ENCODE peak calls at places on chromosomes 16 and 17, in four cellular contexts. B is lower lobe of right lung, Y is foreskin fibroblast, D is HCT116. K is an unnamed sample.
A peak's percentile ranks its signal among the peaks of the same experiment; 100 is the strongest.

GRCh38 chr17:600576-601301 is 113.9 kb downstream of the VPS53 start:
- DNase-seq in D (no peak), B (no peak), Y (peak; percentile 26), K (no peak)

GRCh38 chr16:80948886-80949502 is 57.7 kb downstream of the CMC2 start:
- DNase-seq in D (peak; percentile 31), Y (no peak), B (peak; percentile 61), K (no peak)

GRCh38 chr16:13425840-13426239 is 494.1 kb upstream of the ERCC4 start:
- DNase-seq in D (no peak), Y (no peak), B (no peak), K (no peak)

GRCh38 chr17:55845385-55845784 is 94.5 kb downstream of the PCTP start:
- DNase-seq in D (no peak), Y (peak; percentile 21), B (peak; percentile 60), K (peak; percentile 3)

GRCh38 chr17:51057534-51057933 is 63.1 kb downstream of the SPAG9 start:
- DNase-seq in D (no peak), Y (no peak), B (no peak), K (no peak)

GRCh38 chr16:27221576-27222498 is 18.5 kb downstream of the KDM8 start:
- DNase-seq in Y (peak; percentile 64), B (peak; percentile 45), D (no peak), K (no peak)

GRCh38 chr16:13697013-13697412 is 222.9 kb upstream of the ERCC4 start:
- DNase-seq in D (no peak), B (no peak), Y (no peak), K (no peak)

GRCh38 chr16:2776500-2777139 is 460 bp downstream of the ELOB start:
- DNase-seq in Y (no peak), B (peak; percentile 67), D (no peak), K (no peak)

GRCh38 chr16:86709902-86710601 is 131.7 kb downstream of the FOXL1 start:
- DNase-seq in Y (no peak), B (no peak), D (no peak), K (no peak)

GRCh38 chr17:57577751-57578607 is 167.1 kb downstream of the CCDC182 start:
- DNase-seq in D (no peak), Y (peak; percentile 65), B (no peak), K (peak; percentile 36)

GRCh38 chr16:529012-529575 is 1.6 kb downstream of the CAPN15 start:
- DNase-seq in B (no peak), D (no peak), Y (no peak), K (no peak)

GRCh38 chr17:73841431-73842060 is 197.3 kb upstream of the SDK2 start:
- DNase-seq in D (no peak), B (no peak), Y (no peak), K (no peak)

GRCh38 chr17:2123467-2124251 is 68.8 kb downstream of the HIC1 start:
- DNase-seq in D (no peak), Y (no peak), B (no peak), K (no peak)

GRCh38 chr17:41069031-41069430 is 3.4 kb upstream of the KRTAP2-4 start:
- DNase-seq in D (no peak), Y (no peak), B (no peak), K (no peak)

GRCh38 chr16:15618392-15618791 is 24.6 kb downstream of the MARF1 start:
- DNase-seq in Y (peak; percentile 21), B (no peak), D (no peak), K (no peak)

GRCh38 chr16:79560923-79561322 is 39.6 kb downstream of the MAF start:
- DNase-seq in Y (no peak), D (no peak), B (no peak), K (no peak)

GRCh38 chr17:64097196-64097936 is 32.6 kb downstream of the ERN1 start:
- DNase-seq in Y (peak; percentile 61), B (no peak), D (no peak), K (no peak)

GRCh38 chr17:68302666-68303065 is 11.4 kb downstream of the ARSG start:
- DNase-seq in D (no peak), Y (no peak), B (no peak), K (no peak)

GRCh38 chr17:66444001-66444400 is 141.6 kb downstream of the PRKCA start:
- DNase-seq in D (no peak), Y (no peak), B (no peak), K (no peak)

GRCh38 chr16:5604770-5605169 is 507.2 kb upstream of the EEF2KMT start:
- DNase-seq in B (no peak), D (peak; percentile 8), Y (no peak), K (peak; percentile 19)

GRCh38 chr17:36117505-36118382 is 14.1 kb downstream of the CCL4 start:
- DNase-seq in D (no peak), Y (no peak), B (no peak), K (no peak)

GRCh38 chr17:8800656-8801055 is 1.5 kb upstream of the MFSD6L start:
- DNase-seq in B (no peak), D (no peak), Y (no peak), K (no peak)

GRCh38 chr17:8799851-8800212 is 667 bp upstream of the MFSD6L start:
- DNase-seq in D (no peak), B (no peak), Y (no peak), K (no peak)

GRCh38 chr17:8799001-8799850 is at the start of gene MFSD6L:
- DNase-seq in Y (no peak), D (no peak), B (peak; percentile 69), K (no peak)

GRCh38 chr17:8797621-8798175 is 1.5 kb downstream of the MFSD6L start:
- DNase-seq in Y (no peak), B (no peak), D (no peak), K (no peak)

GRCh38 chr17:8798176-8799000 is 777 bp downstream of the MFSD6L start:
- DNase-seq in B (no peak), Y (no peak), D (no peak), K (no peak)
- H3K4me3 ChIP-seq in B (peak overlapping the region; percentile 23), Y (no peak overlapping the region), D (no peak overlapping the region), K (no peak overlapping the region)

DNA sequence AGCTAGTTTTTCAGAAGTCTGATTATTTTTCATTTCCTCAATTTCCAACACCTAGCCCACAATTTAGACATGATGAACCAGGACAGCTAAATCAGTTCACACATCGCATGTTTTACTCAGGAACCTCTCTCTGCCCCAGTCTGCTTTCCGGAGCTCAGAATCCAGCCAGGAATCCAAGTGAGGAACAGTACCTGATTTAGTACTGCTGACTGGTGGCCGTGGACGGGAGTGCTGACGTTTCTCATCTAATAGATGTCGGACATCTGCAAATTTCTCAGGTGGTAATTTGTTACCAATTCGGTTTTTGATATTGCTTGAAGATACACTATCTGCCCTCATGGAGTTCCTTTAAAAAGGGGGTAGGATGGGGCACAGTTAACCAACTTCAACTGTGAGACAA is 14.9 kb upstream of the ITGAE start:
- DNase-seq in Y (no peak), B (no peak), D (no peak), K (no peak)
- TF ChIP-seq CTCF in Y (no peak), B (no peak), D (peak; percentile 34), K (peak; percentile 24)

GRCh38 chr17:62968445-62968923 is 2.4 kb downstream of the TANC2 start:
- DNase-seq in D (peak; percentile 83), B (no peak), Y (peak; percentile 85), K (peak; percentile 86)
- H3K4me3 ChIP-seq in D (no peak overlapping the region), B (peak overlapping the region; percentile 88), Y (peak overlapping the region; percentile 85), K (peak overlapping the region; percentile 65)

DNA sequence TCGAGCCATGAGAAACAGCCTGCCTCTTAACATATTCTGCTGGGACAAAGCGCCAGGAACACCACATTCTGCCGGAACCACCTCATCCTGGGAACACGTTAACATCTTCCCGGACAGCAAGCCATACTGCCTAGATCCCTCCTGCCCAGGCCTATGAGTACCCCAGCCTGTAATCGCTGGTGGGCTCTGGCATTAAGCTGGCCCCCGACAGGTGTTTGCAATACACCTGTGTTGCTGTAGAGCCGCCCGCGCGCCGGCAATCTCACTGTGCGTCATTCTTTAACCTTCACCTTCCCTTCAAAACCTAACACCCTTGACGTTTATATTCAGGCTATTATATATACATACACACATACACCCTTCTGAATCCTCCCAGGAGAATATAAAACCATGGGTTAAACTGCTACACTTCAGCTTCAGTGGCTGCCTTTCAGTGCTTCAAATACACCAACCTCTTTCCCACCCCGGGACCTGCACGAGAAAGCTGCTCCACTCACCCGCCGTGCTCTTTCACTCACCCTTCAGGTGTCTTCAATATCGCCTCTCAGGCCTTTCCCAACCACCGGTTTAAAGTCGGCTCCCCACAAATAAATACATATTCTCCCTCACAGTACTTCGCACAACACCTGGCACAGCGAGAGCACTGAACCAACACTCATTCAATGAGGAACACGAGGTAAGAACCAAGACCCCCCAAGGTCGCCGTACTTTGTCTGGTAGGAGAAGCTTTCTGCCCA is 1.0 kb upstream of the ENDOV start:
- DNase-seq in Y (no peak), B (no peak), D (no peak), K (no peak)
- TF ChIP-seq CTCF in Y (no peak), B (no peak), D (no peak), K (no peak)

GRCh38 chr16:66483689-66484452 is 56.8 kb downstream of the BEAN1 start:
- DNase-seq in Y (peak; percentile 46), D (peak; percentile 59), B (peak; percentile 87), K (peak; percentile 48)
- H3K4me3 ChIP-seq in Y (no peak overlapping the region), D (no peak overlapping the region), B (no peak overlapping the region), K (no peak overlapping the region)

DNA sequence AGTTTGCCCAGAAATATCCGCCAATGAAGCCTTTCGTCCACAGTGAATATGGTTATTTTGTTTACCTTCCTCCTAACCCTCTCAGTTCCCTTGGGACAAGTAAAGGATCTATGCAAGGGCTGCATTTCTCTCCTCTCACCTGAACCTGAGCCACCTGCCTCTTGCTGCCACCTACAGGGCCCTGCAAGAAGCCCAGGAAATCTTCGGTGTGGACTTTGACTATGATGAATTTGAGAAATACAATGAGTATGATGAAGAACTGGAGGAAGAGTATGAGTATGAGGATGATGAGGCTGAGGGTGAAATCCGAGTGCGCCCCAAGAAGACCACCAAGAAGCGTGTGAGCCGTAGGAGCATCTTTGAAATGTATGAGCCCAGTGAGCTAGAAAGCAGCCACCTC is 14.0 kb downstream of the SUPT6H start:
- DNase-seq in Y (no peak), D (peak; percentile 10), B (no peak), K (no peak)
- TF ChIP-seq CTCF in Y (no peak), D (peak; percentile 76), B (no peak), K (peak; percentile 32)

GRCh38 chr17:38852771-38853291 is 690 bp downstream of the RPL23 start:
- DNase-seq in B (no peak), Y (no peak), D (no peak), K (no peak)
- H3K4me3 ChIP-seq in B (peak overlapping the region; percentile 70), Y (peak overlapping the region; percentile 95), D (peak overlapping the region; percentile 67), K (peak overlapping the region; percentile 63)

DNA sequence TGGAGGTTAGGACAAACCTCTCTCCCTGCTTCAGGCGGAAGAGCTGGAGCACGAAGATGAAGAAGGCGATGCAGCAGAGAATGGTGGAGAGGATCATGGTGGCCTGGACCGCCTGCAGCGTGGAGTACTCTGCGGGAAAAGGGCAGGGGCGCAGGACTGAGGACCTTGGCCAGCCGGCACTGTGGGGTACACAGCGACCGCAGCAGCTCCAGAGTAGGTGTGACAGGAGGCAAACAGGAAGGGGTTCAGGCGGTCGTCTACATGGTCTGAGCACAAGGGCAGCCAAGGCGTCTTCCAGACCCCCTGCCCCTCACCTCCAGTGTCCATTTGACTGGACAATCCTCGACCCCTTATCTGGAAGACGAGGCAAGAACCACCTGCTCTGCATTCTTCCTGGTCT is 42.5 kb downstream of the EMP2 start:
- DNase-seq in D (no peak), Y (no peak), B (no peak), K (no peak)
- TF ChIP-seq CTCF in D (no peak), Y (no peak), B (no peak), K (no peak)

K was measured in astrocyte of the cerebellum.